ENCODE peak calls at places on chromosomes 3 and 15, in five cellular contexts. One of them, this sample, is unnamed.

GRCh38 chr3:167740961-167741587 is 5.6 kb downstream of the SERPINI1 start:
- DNase-seq in cardiac fibroblast: peak
- DNase-seq in stimulated activated CD4-positive, alpha-beta T cell treated with anti-CD3 and anti-CD28 coated beads, Interleukin-1b, Interleukin-23, amount 100 ng/mL, for 24 hours: no peak
- DNase-seq in effector memory CD4-positive, alpha-beta T cell: no peak
- DNase-seq in right atrium auricular region: no peak
- DNase-seq in this sample: peak

GRCh38 chr15:40150163-40150925 is 10.5 kb upstream of the BUB1B start:
- DNase-seq in right atrium auricular region: no peak
- DNase-seq in effector memory CD4-positive, alpha-beta T cell: no peak
- DNase-seq in stimulated activated CD4-positive, alpha-beta T cell treated with anti-CD3 and anti-CD28 coated beads, Interleukin-1b, Interleukin-23, amount 100 ng/mL, for 24 hours: no peak
- DNase-seq in cardiac fibroblast: peak
- DNase-seq in this sample: peak

GRCh38 chr3:140265269-140265668 is 330.3 kb downstream of the CLSTN2 start:
- DNase-seq in stimulated activated CD4-positive, alpha-beta T cell treated with anti-CD3 and anti-CD28 coated beads, Interleukin-1b, Interleukin-23, amount 100 ng/mL, for 24 hours: no peak
- DNase-seq in right atrium auricular region: no peak
- DNase-seq in effector memory CD4-positive, alpha-beta T cell: no peak
- DNase-seq in cardiac fibroblast: no peak
- DNase-seq in this sample: no peak

GRCh38 chr15:84702961-84703482 is 12.9 kb downstream of the SEC11A start:
- DNase-seq in stimulated activated CD4-positive, alpha-beta T cell treated with anti-CD3 and anti-CD28 coated beads, Interleukin-1b, Interleukin-23, amount 100 ng/mL, for 24 hours: no peak
- DNase-seq in cardiac fibroblast: peak
- DNase-seq in effector memory CD4-positive, alpha-beta T cell: no peak
- DNase-seq in right atrium auricular region: peak
- DNase-seq in this sample: peak

GRCh38 chr15:57662802-57663201 is 43.7 kb upstream of the POLR2M start:
- DNase-seq in cardiac fibroblast: no peak
- DNase-seq in effector memory CD4-positive, alpha-beta T cell: no peak
- DNase-seq in stimulated activated CD4-positive, alpha-beta T cell treated with anti-CD3 and anti-CD28 coated beads, Interleukin-1b, Interleukin-23, amount 100 ng/mL, for 24 hours: no peak
- DNase-seq in right atrium auricular region: no peak
- DNase-seq in this sample: no peak

GRCh38 chr3:10340046-10340445 is 19.1 kb upstream of the SEC13 start:
- DNase-seq in cardiac fibroblast: no peak
- DNase-seq in right atrium auricular region: no peak
- DNase-seq in stimulated activated CD4-positive, alpha-beta T cell treated with anti-CD3 and anti-CD28 coated beads, Interleukin-1b, Interleukin-23, amount 100 ng/mL, for 24 hours: no peak
- DNase-seq in effector memory CD4-positive, alpha-beta T cell: no peak
- DNase-seq in this sample: no peak

GRCh38 chr15:85022860-85023403 is 41.3 kb downstream of the PDE8A start:
- DNase-seq in cardiac fibroblast: no peak
- DNase-seq in effector memory CD4-positive, alpha-beta T cell: no peak
- DNase-seq in stimulated activated CD4-positive, alpha-beta T cell treated with anti-CD3 and anti-CD28 coated beads, Interleukin-1b, Interleukin-23, amount 100 ng/mL, for 24 hours: no peak
- DNase-seq in right atrium auricular region: no peak
- DNase-seq in this sample: no peak

GRCh38 chr15:62545392-62546227 is 380.5 kb upstream of the C2CD4B start:
- DNase-seq in effector memory CD4-positive, alpha-beta T cell: no peak
- DNase-seq in stimulated activated CD4-positive, alpha-beta T cell treated with anti-CD3 and anti-CD28 coated beads, Interleukin-1b, Interleukin-23, amount 100 ng/mL, for 24 hours: no peak
- DNase-seq in cardiac fibroblast: peak
- DNase-seq in right atrium auricular region: peak
- DNase-seq in this sample: no peak

GRCh38 chr3:180277036-180277435 is 240.3 kb upstream of the PEX5L start:
- DNase-seq in cardiac fibroblast: no peak
- DNase-seq in effector memory CD4-positive, alpha-beta T cell: no peak
- DNase-seq in right atrium auricular region: no peak
- DNase-seq in stimulated activated CD4-positive, alpha-beta T cell treated with anti-CD3 and anti-CD28 coated beads, Interleukin-1b, Interleukin-23, amount 100 ng/mL, for 24 hours: no peak
- DNase-seq in this sample: no peak

GRCh38 chr15:63523306-63523990 is 19.1 kb downstream of the USP3 start:
- DNase-seq in right atrium auricular region: no peak
- DNase-seq in stimulated activated CD4-positive, alpha-beta T cell treated with anti-CD3 and anti-CD28 coated beads, Interleukin-1b, Interleukin-23, amount 100 ng/mL, for 24 hours: no peak
- DNase-seq in effector memory CD4-positive, alpha-beta T cell: no peak
- DNase-seq in cardiac fibroblast: no peak
- DNase-seq in this sample: peak

GRCh38 chr3:66033241-66034138 is 5.2 kb downstream of the MAGI1 start:
- DNase-seq in right atrium auricular region: no peak
- DNase-seq in stimulated activated CD4-positive, alpha-beta T cell treated with anti-CD3 and anti-CD28 coated beads, Interleukin-1b, Interleukin-23, amount 100 ng/mL, for 24 hours: no peak
- DNase-seq in effector memory CD4-positive, alpha-beta T cell: no peak
- DNase-seq in cardiac fibroblast: no peak
- DNase-seq in this sample: no peak

GRCh38 chr15:94324117-94324826 is 92.9 kb downstream of the MCTP2 start:
- DNase-seq in right atrium auricular region: no peak
- DNase-seq in stimulated activated CD4-positive, alpha-beta T cell treated with anti-CD3 and anti-CD28 coated beads, Interleukin-1b, Interleukin-23, amount 100 ng/mL, for 24 hours: no peak
- DNase-seq in effector memory CD4-positive, alpha-beta T cell: peak
- DNase-seq in cardiac fibroblast: peak
- DNase-seq in this sample: peak

GRCh38 chr3:61807865-61808276 is 246.5 kb downstream of the PTPRG start:
- DNase-seq in right atrium auricular region: no peak
- DNase-seq in stimulated activated CD4-positive, alpha-beta T cell treated with anti-CD3 and anti-CD28 coated beads, Interleukin-1b, Interleukin-23, amount 100 ng/mL, for 24 hours: no peak
- DNase-seq in cardiac fibroblast: peak
- DNase-seq in effector memory CD4-positive, alpha-beta T cell: no peak
- DNase-seq in this sample: peak

GRCh38 chr15:78204351-78205309 is 29.7 kb downstream of the ACSBG1 start:
- DNase-seq in stimulated activated CD4-positive, alpha-beta T cell treated with anti-CD3 and anti-CD28 coated beads, Interleukin-1b, Interleukin-23, amount 100 ng/mL, for 24 hours: no peak
- DNase-seq in effector memory CD4-positive, alpha-beta T cell: no peak
- DNase-seq in right atrium auricular region: peak
- DNase-seq in cardiac fibroblast: peak
- DNase-seq in this sample: no peak

GRCh38 chr3:142886938-142887337 is 1.9 kb downstream of the PCOLCE2 start:
- DNase-seq in effector memory CD4-positive, alpha-beta T cell: no peak
- DNase-seq in cardiac fibroblast: peak
- DNase-seq in right atrium auricular region: no peak
- DNase-seq in stimulated activated CD4-positive, alpha-beta T cell treated with anti-CD3 and anti-CD28 coated beads, Interleukin-1b, Interleukin-23, amount 100 ng/mL, for 24 hours: no peak
- DNase-seq in this sample: peak